ENCODE peak calls at places on chromosome 11, in ten cellular contexts. A, X, L, D, Z, W, C, N, F and J are unnamed samples.

GRCh38 chr11:12238420-12238819 is 128.0 kb downstream of the MICAL2 start:
- DNase-seq in A (no peak), X (no peak), L (no peak), D (no peak), Z (no peak), W (no peak), C (no peak), N (no peak), F (no peak), J (no peak)

GRCh38 chr11:128061321-128061871 is 526.0 kb downstream of the ETS1 start:
- DNase-seq in A (no peak), X (no peak), L (no peak), D (no peak), Z (no peak), W (no peak), C (no peak), N (no peak), F (no peak), J (no peak)

GRCh38 chr11:102306048-102306575 is 11.2 kb upstream of the BIRC3 start:
- DNase-seq in A (no peak), X (peak), L (peak), D (no peak), Z (no peak), W (no peak), C (no peak), N (peak), F (no peak), J (no peak)

GRCh38 chr11:130548491-130548833 is 100.0 kb downstream of the ADAMTS15 start:
- DNase-seq in A (no peak), X (peak), L (peak), D (no peak), Z (no peak), W (no peak), C (no peak), N (no peak), F (no peak), J (no peak)

GRCh38 chr11:68956142-68956541 is 24.6 kb downstream of the MRGPRD start:
- DNase-seq in A (no peak), X (no peak), L (no peak), D (peak), Z (no peak), W (peak), C (peak), N (peak), F (no peak), J (no peak)

GRCh38 chr11:93648168-93648567 is 13.3 kb upstream of the CEP295 start:
- DNase-seq in A (no peak), X (peak), L (peak), D (no peak), Z (no peak), W (no peak), C (no peak), N (peak), F (no peak), J (no peak)

GRCh38 chr11:61472282-61472681 is 36.3 kb upstream of the LRRC10B start:
- DNase-seq in A (peak), X (no peak), L (no peak), D (no peak), Z (no peak), W (no peak), C (no peak), N (no peak), F (no peak), J (no peak)

GRCh38 chr11:61020706-61021235 is 49.3 kb downstream of the CD6 start:
- DNase-seq in A (no peak), X (no peak), L (no peak), D (no peak), Z (no peak), W (no peak), C (no peak), N (no peak), F (no peak), J (no peak)

GRCh38 chr11:36500315-36500721 is 9.8 kb downstream of the TRAF6 start:
- DNase-seq in A (no peak), X (peak), L (peak), D (no peak), Z (peak), W (no peak), C (no peak), N (no peak), F (no peak), J (no peak)

GRCh38 chr11:44963948-44964347 is 13.3 kb upstream of the TP53I11 start:
- DNase-seq in A (no peak), X (no peak), L (no peak), D (no peak), Z (no peak), W (no peak), C (no peak), N (no peak), F (no peak), J (no peak)
- TF ChIP-seq CTCF in A (no peak), X (no peak), L (no peak), D (no peak), Z (no peak), W (no peak), C (no peak), N (no peak), F (no peak), J (no peak)

GRCh38 chr11:1693327-1694063 is 3.5 kb upstream of the KRTAP5-6 start:
- DNase-seq in A (peak), X (peak), L (peak), D (peak), Z (peak), W (peak), C (peak), N (peak), F (peak), J (peak)

GRCh38 chr11:1690167-1691026 is 6.6 kb upstream of the KRTAP5-6 start:
- DNase-seq in A (no peak), X (no peak), L (no peak), D (no peak), Z (no peak), W (no peak), C (no peak), N (no peak), F (no peak), J (no peak)

GRCh38 chr11:1691878-1692707 is 4.9 kb upstream of the KRTAP5-6 start:
- DNase-seq in A (no peak), X (no peak), L (no peak), D (no peak), Z (no peak), W (no peak), C (no peak), N (no peak), F (no peak), J (no peak)

GRCh38 chr11:1692708-1693326 is 4.2 kb upstream of the KRTAP5-6 start:
- DNase-seq in A (no peak), X (no peak), L (no peak), D (no peak), Z (no peak), W (no peak), C (no peak), N (no peak), F (no peak), J (no peak)

GRCh38 chr11:1691027-1691877 is 5.7 kb upstream of the KRTAP5-6 start:
- DNase-seq in A (no peak), X (no peak), L (no peak), D (no peak), Z (no peak), W (no peak), C (no peak), N (peak), F (no peak), J (no peak)
- TF ChIP-seq CTCF in A (no peak), X (no peak), L (no peak), D (no peak), Z (no peak), W (no peak), C (no peak), N (peak), F (no peak), J (no peak)

DNA sequence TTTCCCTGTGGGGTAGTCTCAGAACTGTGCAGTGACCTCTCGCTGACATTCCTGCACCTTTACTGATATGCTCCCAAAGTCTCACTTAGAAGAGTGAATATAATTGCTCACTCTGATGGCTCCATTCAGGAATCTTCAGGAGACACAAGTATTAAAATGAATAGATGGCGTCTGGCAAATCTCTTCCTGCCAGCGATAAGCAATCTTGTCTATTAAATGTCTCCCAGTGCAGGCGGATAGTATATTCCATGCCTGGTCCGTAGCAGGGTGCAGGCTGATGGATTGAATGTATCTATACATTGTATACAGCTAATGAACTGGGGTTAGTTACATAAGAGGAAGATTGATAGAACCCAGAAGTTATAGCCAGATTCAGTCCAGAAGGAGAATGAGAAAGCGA is 575.3 kb downstream of the NTM start:
- DNase-seq in A (no peak), X (no peak), L (no peak), D (no peak), Z (no peak), W (no peak), C (no peak), N (no peak), F (no peak), J (no peak)
- TF ChIP-seq CTCF in A (no peak), X (no peak), L (no peak), D (no peak), Z (no peak), W (no peak), C (no peak), N (no peak), F (no peak), J (no peak)

DNA sequence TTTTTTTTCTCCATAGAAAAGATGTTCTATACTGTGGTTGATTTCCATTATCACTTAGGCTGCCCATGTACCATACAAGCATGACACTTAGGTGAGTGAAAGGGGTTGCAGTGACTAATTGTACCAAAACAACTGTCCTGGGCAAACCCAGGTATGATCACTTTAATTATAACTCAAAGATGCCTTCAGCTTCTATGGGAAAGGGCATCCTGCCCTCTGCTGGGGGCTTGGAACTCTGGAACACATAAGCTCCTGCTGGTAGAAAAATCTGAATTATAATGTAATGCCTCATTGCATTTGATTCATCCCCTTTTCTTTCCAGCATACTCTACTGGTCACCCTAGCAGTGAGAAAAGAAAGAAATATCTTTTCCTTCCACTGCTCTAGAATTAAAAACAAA is 206.3 kb downstream of the DDX10 start:
- DNase-seq in A (peak), X (peak), L (peak), D (peak), Z (no peak), W (no peak), C (peak), N (peak), F (no peak), J (no peak)
- TF ChIP-seq CTCF in A (peak), X (peak), L (peak), D (peak), Z (peak), W (peak), C (peak), N (peak), F (peak), J (peak)

DNA sequence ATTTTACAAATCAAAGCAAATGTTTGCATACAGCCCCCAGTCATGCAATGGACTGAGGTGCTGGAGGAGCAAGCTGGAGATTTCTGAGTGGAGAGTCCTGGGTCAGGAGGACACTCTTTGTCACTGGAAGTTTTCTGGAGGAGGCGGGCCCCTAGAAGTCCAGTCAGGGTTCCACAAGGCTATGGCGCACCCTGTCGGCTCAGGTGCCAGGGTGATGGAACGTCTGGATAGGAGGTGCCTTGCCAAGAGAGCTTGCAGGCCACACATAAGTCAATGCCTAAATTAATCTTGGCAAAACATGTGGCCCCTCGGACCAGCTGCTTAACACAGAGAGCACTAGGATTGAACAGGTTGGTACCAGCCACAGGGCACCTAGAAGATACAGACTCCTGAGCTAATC is 174.7 kb upstream of the CADM1 start:
- DNase-seq in A (no peak), X (no peak), L (no peak), D (no peak), Z (no peak), W (no peak), C (peak), N (peak), F (no peak), J (no peak)
- TF ChIP-seq CTCF in A (no peak), X (no peak), L (peak), D (no peak), Z (no peak), W (peak), C (no peak), N (peak), F (peak), J (no peak)

DNA sequence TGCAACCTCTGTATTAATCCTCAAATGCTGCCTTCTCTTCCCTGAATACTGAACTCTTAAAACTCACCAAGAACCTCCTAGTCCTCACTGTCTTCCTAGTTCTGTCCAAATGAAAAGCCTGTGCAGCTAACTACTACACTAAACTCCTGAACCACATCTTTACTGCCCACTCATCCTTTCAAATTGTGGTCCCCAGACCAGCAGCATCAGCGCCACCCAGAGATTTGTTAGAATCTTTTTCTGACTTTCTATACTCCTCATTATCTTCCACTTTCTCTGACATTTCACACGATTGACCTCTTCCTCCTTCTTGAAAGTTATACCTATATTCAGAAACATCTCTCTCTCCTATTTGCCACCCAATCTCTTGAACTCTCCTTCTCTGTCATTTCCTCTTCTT is 461.3 kb downstream of the DLG2 start:
- DNase-seq in A (no peak), X (no peak), L (no peak), D (peak), Z (no peak), W (no peak), C (no peak), N (no peak), F (no peak), J (no peak)
- TF ChIP-seq CTCF in A (no peak), X (no peak), L (no peak), D (no peak), Z (no peak), W (no peak), C (no peak), N (no peak), F (no peak), J (no peak)